ENCODE peak calls at places on chromosomes 12 and 14, in nine cellular contexts. H is hepatocyte, Y is H9, Z is GM23338, F is HepG2, U is mammary epithelial cell, T is fibroblast of lung, X is GM23248, E is neuronal stem cell. J is an unnamed sample.

GRCh38 chr12:52074006-52074405 is 4.2 kb downstream of the ATG101 start:
- DNase-seq in H (no peak), Y (no peak), Z (no peak), F (no peak), U (no peak), T (no peak), X (peak), E (no peak), J (peak)

GRCh38 chr12:48027183-48028002 is 23.1 kb upstream of the COL2A1 start:
- DNase-seq in H (no peak), Y (no peak), Z (no peak), F (no peak), U (no peak), T (no peak), X (no peak), E (peak), J (no peak)

GRCh38 chr14:22691171-22691570 is 47.0 kb upstream of the OR6J1 start:
- DNase-seq in H (no peak), Y (no peak), Z (no peak), F (no peak), U (no peak), T (peak), X (peak), E (no peak), J (peak)

GRCh38 chr14:102088012-102088792 is 1.4 kb upstream of the HSP90AA1 start:
- DNase-seq in H (peak), Y (peak), Z (peak), F (no peak), U (peak), T (no peak), X (peak), E (no peak), J (no peak)

GRCh38 chr12:2490746-2491145 is 304.0 kb upstream of the FKBP4 start:
- DNase-seq in H (no peak), Y (no peak), Z (no peak), F (no peak), U (no peak), T (no peak), X (no peak), E (no peak), J (no peak)

GRCh38 chr12:94305293-94305957 is 154.2 kb downstream of the CEP83 start:
- DNase-seq in H (no peak), Y (peak), Z (peak), F (peak), U (no peak), T (peak), X (peak), E (no peak), J (no peak)

GRCh38 chr14:86777950-86778602 is 1214.9 kb downstream of the GALC start:
- DNase-seq in H (no peak), Y (no peak), Z (no peak), F (peak), U (peak), T (peak), X (no peak), E (no peak), J (peak)

GRCh38 chr12:103647267-103647666 is 60.2 kb downstream of the STAB2 start:
- DNase-seq in H (peak), Y (no peak), Z (no peak), F (no peak), U (peak), T (peak), X (peak), E (no peak), J (peak)

GRCh38 chr12:74043343-74043742 is 494.3 kb upstream of the ATXN7L3B start:
- DNase-seq in H (peak), Y (no peak), Z (peak), F (no peak), U (peak), T (peak), X (peak), E (no peak), J (peak)

GRCh38 chr14:65356327-65356836 is 56.1 kb upstream of the FUT8 start:
- DNase-seq in H (peak), Y (peak), Z (peak), F (peak), U (peak), T (peak), X (peak), E (no peak), J (peak)

GRCh38 chr14:23286904-23287479 is 1.1 kb upstream of the HOMEZ start:
- DNase-seq in H (no peak), Y (no peak), Z (no peak), F (no peak), U (no peak), T (no peak), X (peak), E (no peak), J (no peak)

GRCh38 chr14:94769413-94770250 is at the start of gene GSC:
- DNase-seq in H (peak), Y (peak), Z (peak), F (no peak), U (peak), T (peak), X (peak), E (no peak), J (peak)

GRCh38 chr14:61598980-61599379 is 96.3 kb upstream of the HIF1A start:
- DNase-seq in H (no peak), Y (no peak), Z (no peak), F (peak), U (no peak), T (no peak), X (no peak), E (no peak), J (no peak)

GRCh38 chr14:52551696-52552062 is 626 bp downstream of the TXNDC16 start:
- DNase-seq in H (peak), Y (no peak), Z (no peak), F (peak), U (peak), T (peak), X (peak), E (peak), J (peak)

GRCh38 chr12:81558031-81558430 is 201.1 kb downstream of the PPFIA2 start:
- DNase-seq in H (no peak), Y (no peak), Z (no peak), F (no peak), U (no peak), T (peak), X (peak), E (no peak), J (no peak)

GRCh38 chr12:171743-172705 is 41.9 kb downstream of the SLC6A12 start:
- DNase-seq in H (no peak), Y (no peak), Z (no peak), F (no peak), U (no peak), T (no peak), X (no peak), E (no peak), J (no peak)

GRCh38 chr12:53750812-53751335 is 905 bp downstream of the CISTR start:
- DNase-seq in H (peak), Y (no peak), Z (peak), F (no peak), U (no peak), T (peak), X (peak), E (no peak), J (no peak)

GRCh38 chr12:132522586-132523380 is 32.8 kb downstream of the FBRSL1 start:
- DNase-seq in H (no peak), Y (no peak), Z (no peak), F (no peak), U (no peak), T (no peak), X (no peak), E (no peak), J (no peak)

GRCh38 chr14:71586131-71586893 is 345.9 kb upstream of the RGS6 start:
- DNase-seq in H (peak), Y (no peak), Z (peak), F (no peak), U (peak), T (peak), X (peak), E (peak), J (no peak)

GRCh38 chr14:104140463-104141331 is 2.3 kb downstream of the KIF26A start:
- DNase-seq in H (no peak), Y (peak), Z (no peak), F (no peak), U (no peak), T (no peak), X (no peak), E (no peak), J (no peak)

GRCh38 chr12:62653740-62654139 is 187.1 kb downstream of the MON2 start:
- DNase-seq in H (no peak), Y (peak), Z (peak), F (no peak), U (no peak), T (no peak), X (no peak), E (no peak), J (no peak)

GRCh38 chr14:91873476-91874265 is 6.3 kb upstream of the TC2N start:
- DNase-seq in H (no peak), Y (no peak), Z (no peak), F (no peak), U (peak), T (peak), X (no peak), E (no peak), J (peak)

GRCh38 chr12:78929075-78929418 is 64.5 kb downstream of the SYT1 start:
- DNase-seq in H (no peak), Y (no peak), Z (no peak), F (no peak), U (peak), T (peak), X (no peak), E (no peak), J (no peak)

GRCh38 chr14:25988536-25988935 is 609.3 kb downstream of the NOVA1 start:
- DNase-seq in H (no peak), Y (no peak), Z (no peak), F (no peak), U (no peak), T (no peak), X (no peak), E (no peak), J (no peak)

DNA sequence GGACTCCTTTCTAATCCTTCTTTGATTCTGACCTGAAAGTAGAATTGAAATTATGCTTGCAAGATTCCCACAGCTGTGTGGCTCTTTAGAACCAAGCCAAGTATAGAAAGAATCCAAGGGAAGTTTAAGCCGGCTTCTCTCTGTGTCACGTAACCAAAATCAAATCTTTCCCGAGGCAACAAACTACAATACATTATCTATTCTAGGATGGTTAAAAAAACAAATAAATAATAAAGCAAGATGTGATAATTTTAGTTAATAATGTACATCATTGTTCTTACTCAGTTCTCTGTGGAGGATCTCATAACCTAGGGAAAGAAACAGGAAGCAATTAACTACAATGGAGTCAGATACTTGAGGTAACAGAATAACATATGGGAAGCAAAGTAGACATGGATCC is 78.1 kb upstream of the ST8SIA1 start:
- DNase-seq in H (no peak), Y (no peak), Z (no peak), F (no peak), U (no peak), T (no peak), X (no peak), E (no peak), J (no peak)
- H3K4me2 ChIP-seq in H (no peak), Y (no peak), Z (no peak), F (no peak), U (no peak), T (no peak), X (no peak), E (no peak), J (no peak)

GRCh38 chr12:117874842-117875434 is 93.9 kb downstream of the KSR2 start:
- DNase-seq in H (peak), Y (peak), Z (peak), F (peak), U (peak), T (peak), X (peak), E (peak), J (peak)

GRCh38 chr12:117876492-117876816 is 92.3 kb downstream of the KSR2 start:
- DNase-seq in H (no peak), Y (no peak), Z (no peak), F (no peak), U (no peak), T (no peak), X (no peak), E (no peak), J (no peak)

GRCh38 chr12:117878598-117878997 is 90.2 kb downstream of the KSR2 start:
- DNase-seq in H (no peak), Y (no peak), Z (no peak), F (no peak), U (no peak), T (no peak), X (no peak), E (no peak), J (no peak)

GRCh38 chr12:117872521-117873169 is 96.1 kb downstream of the KSR2 start:
- DNase-seq in H (no peak), Y (no peak), Z (no peak), F (no peak), U (no peak), T (no peak), X (peak), E (no peak), J (no peak)

DNA sequence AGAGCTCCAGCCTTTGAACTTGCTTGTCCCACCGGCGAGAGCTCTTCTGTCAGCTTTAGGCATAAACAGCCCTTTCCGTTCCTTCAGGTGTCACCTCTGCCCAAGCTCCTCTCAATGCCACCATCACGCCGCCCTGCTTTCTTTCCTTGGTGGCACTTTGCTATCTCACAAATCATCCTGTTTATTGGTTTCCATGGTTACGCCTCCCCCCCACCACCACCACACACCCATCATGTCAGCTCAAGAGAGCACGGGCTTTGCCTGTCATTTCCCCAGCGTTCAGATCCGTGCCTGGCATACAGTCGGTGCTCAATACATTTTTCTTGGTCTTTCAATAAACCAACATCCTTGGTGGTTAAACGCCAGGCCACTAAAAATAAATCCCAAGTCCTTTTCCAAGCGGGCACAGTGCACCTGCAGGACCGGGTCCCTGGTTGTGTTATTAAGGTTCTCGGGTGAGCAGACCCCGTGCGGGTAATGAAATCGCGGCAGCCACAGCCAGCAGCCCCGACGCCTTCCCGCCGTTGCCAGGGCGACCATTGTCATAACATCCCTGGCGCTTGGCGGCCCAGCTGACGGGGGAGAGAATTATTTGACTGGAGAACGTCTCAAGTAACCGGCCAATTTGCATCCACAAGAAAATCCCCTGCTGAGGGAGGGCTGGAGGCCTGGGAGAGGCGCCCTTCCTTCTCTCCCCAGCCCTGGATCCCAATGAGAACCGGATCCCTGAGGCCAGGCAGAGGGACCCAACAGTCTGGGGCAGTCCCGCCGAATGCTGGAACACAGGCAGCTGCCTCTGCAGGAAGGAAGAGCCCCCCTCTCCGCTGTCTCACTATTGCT is 92.9 kb downstream of the KSR2 start:
- DNase-seq in H (peak), Y (peak), Z (peak), F (no peak), U (no peak), T (peak), X (peak), E (peak), J (no peak)
- H2AFZ ChIP-seq in H (no peak), Y (no peak), Z (no peak), F (no peak), U (peak), T (no peak), X (peak), E (peak), J (no peak)

DNA sequence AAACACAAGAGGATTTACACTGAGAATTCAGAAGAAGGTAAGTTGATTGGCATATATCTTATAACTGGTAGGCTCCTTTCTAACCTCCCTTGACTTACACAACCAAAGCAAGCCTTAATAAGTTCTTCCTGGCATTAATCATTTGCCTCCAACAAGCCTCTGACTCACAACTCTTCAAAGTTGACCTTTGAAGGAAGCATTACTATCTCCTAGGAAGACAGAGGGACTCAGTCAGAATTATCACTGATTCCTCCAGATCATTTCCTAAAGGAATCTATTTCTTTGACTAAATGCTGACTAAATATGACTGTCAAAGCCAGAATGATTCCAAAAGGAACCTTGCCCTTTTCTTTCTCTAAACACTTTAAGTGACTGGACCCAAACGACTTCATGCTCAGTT is 128.4 kb downstream of the KLHL28 start:
- DNase-seq in H (peak), Y (no peak), Z (no peak), F (no peak), U (peak), T (peak), X (peak), E (no peak), J (peak)
- H3K4me2 ChIP-seq in H (no peak), Y (no peak), Z (no peak), F (no peak), U (no peak), T (no peak), X (peak), E (no peak), J (peak)

GRCh38 chr12:16605666-16606116 is 271 bp downstream of the LMO3 start:
- DNase-seq in H (no peak), Y (no peak), Z (peak), F (peak), U (peak), T (peak), X (peak), E (no peak), J (peak)

GRCh38 chr12:16606117-16606200 is at the start of gene LMO3:
- DNase-seq in H (no peak), Y (no peak), Z (no peak), F (no peak), U (no peak), T (no peak), X (no peak), E (no peak), J (no peak)

GRCh38 chr12:16604853-16605252 is 1.1 kb downstream of the LMO3 start:
- DNase-seq in H (no peak), Y (no peak), Z (peak), F (no peak), U (no peak), T (no peak), X (no peak), E (no peak), J (no peak)

GRCh38 chr12:16606936-16607335 is 974 bp upstream of the LMO3 start:
- DNase-seq in H (no peak), Y (no peak), Z (peak), F (no peak), U (no peak), T (no peak), X (no peak), E (no peak), J (no peak)

GRCh38 chr12:16606201-16606849 is 363 bp upstream of the LMO3 start:
- DNase-seq in H (peak), Y (peak), Z (peak), F (no peak), U (peak), T (peak), X (peak), E (no peak), J (peak)
- H2AFZ ChIP-seq in H (peak), Y (no peak), Z (peak), F (peak), U (peak), T (peak), X (peak), E (peak), J (peak)

GRCh38 chr12:50077099-50077498 is 8.0 kb upstream of the SMARCD1 start:
- DNase-seq in H (no peak), Y (no peak), Z (no peak), F (no peak), U (no peak), T (no peak), X (no peak), E (no peak), J (no peak)
- H3K4me2 ChIP-seq in H (no peak), Y (no peak), Z (no peak), F (no peak), U (no peak), T (no peak), X (no peak), E (no peak), J (no peak)

DNA sequence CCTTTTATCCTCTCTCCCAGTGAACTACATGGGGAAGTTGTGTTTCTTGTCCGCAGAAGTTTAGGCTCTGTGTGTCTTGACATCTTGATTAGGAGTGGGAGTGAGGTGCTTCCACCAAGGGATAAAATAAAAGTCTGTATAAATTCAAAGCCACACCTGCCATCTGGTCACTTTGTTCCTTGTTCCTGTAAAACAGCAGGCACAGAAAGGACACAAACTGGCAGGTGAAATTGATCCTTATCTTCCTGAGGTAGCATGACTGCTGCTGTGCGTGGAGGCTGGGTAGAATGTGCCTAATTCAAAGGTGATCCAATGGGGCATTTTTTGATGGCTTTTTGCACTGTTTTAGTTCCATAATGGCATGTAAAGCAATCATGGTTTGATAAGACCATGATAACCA is 104.3 kb upstream of the KITLG start:
- DNase-seq in H (no peak), Y (no peak), Z (no peak), F (no peak), U (no peak), T (no peak), X (no peak), E (no peak), J (no peak)
- H2AFZ ChIP-seq in H (no peak), Y (no peak), Z (no peak), F (no peak), U (no peak), T (no peak), X (no peak), E (no peak), J (no peak)

GRCh38 chr12:89969098-89969497 is 260.5 kb upstream of the ATP2B1 start:
- DNase-seq in H (peak), Y (no peak), Z (no peak), F (no peak), U (peak), T (no peak), X (no peak), E (no peak), J (peak)
- H3K4me2 ChIP-seq in H (no peak), Y (no peak), Z (no peak), F (no peak), U (peak), T (no peak), X (no peak), E (no peak), J (peak)

DNA sequence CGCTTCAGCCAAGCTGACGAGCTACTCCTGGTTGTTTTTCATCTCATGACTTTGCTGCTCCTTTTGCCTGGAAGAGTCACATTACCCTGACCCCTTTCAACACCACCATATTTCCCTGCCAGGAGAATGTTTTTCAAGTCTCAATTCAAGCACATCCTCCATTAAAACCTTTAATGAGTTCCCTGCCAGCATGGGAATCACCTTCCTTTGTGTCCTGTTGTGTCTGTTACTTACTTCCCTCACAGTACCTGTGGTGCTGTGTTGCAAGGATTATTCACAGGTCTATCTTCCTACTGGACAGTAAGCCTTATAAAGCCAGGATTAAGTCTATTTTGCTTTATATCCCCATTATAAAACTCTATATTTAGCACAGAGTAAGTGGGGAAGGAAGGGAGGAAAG is 13.6 kb upstream of the SLC35F4 start:
- DNase-seq in H (no peak), Y (no peak), Z (no peak), F (no peak), U (no peak), T (no peak), X (no peak), E (no peak), J (no peak)
- H2AFZ ChIP-seq in H (no peak), Y (no peak), Z (peak), F (no peak), U (no peak), T (no peak), X (no peak), E (no peak), J (no peak)

DNA sequence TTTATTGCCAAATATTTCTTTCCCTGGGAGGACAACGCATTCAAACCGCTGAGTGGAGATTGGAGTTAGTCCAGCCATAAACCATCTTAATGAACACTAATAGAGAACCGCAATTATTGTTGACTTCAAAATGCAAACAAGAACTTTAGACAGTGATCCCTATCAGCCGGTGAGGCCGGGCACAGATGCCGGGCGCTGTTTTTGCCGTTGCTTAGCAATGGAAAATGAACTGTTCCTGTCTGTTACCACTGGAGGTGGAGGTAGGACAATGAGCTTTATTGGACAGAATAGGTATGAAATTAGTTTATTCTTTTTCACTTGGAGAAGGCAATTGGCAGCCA is 216.8 kb downstream of the TTC8 start:
- DNase-seq in H (peak), Y (no peak), Z (no peak), F (peak), U (peak), T (no peak), X (no peak), E (no peak), J (peak)
- H3K4me2 ChIP-seq in H (peak), Y (no peak), Z (peak), F (peak), U (peak), T (peak), X (peak), E (no peak), J (peak)

J was measured in PC-3.